ENCODE peak calls at places on chromosomes 2 and 18, in four cellular contexts. One of them, this sample, is unnamed.
A peak's percentile ranks its signal among the peaks of the same experiment; 100 is the strongest.

GRCh38 chr2:11099122-11100065 is 55.9 kb upstream of the SLC66A3 start:
- DNase-seq in heart left ventricle: no peak
- DNase-seq in pancreas: no peak
- DNase-seq in small intestine: no peak
- DNase-seq in this sample: no peak

GRCh38 chr18:23265691-23266399 is 130.6 kb downstream of the CABLES1 start:
- DNase-seq in small intestine: no peak
- DNase-seq in pancreas: no peak
- DNase-seq in heart left ventricle: peak; percentile 40
- DNase-seq in this sample: no peak

GRCh38 chr2:47250576-47251403 is 95.7 kb upstream of the STPG4 start:
- DNase-seq in heart left ventricle: no peak
- DNase-seq in small intestine: no peak
- DNase-seq in pancreas: no peak
- DNase-seq in this sample: no peak

GRCh38 chr2:167140767-167141166 is 252.5 kb downstream of the XIRP2 start:
- DNase-seq in pancreas: no peak
- DNase-seq in heart left ventricle: peak; percentile 26
- DNase-seq in small intestine: no peak
- DNase-seq in this sample: no peak

GRCh38 chr2:112814278-112814677 is 22.3 kb downstream of the IL1B start:
- DNase-seq in pancreas: no peak
- DNase-seq in small intestine: no peak
- DNase-seq in heart left ventricle: no peak
- DNase-seq in this sample: no peak

GRCh38 chr18:9296233-9297006 is 38.2 kb upstream of the TWSG1 start:
- DNase-seq in small intestine: no peak
- DNase-seq in heart left ventricle: no peak
- DNase-seq in pancreas: no peak
- DNase-seq in this sample: no peak

GRCh38 chr2:120659275-120659952 is 76.3 kb upstream of the GLI2 start:
- DNase-seq in pancreas: no peak
- DNase-seq in heart left ventricle: no peak
- DNase-seq in small intestine: no peak
- DNase-seq in this sample: no peak

GRCh38 chr2:179051250-179051649 is 1.3 kb upstream of the CCDC141 start:
- DNase-seq in pancreas: no peak
- DNase-seq in small intestine: no peak
- DNase-seq in heart left ventricle: no peak
- DNase-seq in this sample: no peak

GRCh38 chr2:164568317-164568716 is 53.0 kb downstream of the GRB14 start:
- DNase-seq in pancreas: no peak
- DNase-seq in small intestine: no peak
- DNase-seq in heart left ventricle: no peak
- DNase-seq in this sample: no peak

GRCh38 chr2:6945087-6945813 is 28.0 kb downstream of the RNF144A start:
- DNase-seq in heart left ventricle: no peak
- DNase-seq in pancreas: peak; percentile 47
- DNase-seq in small intestine: no peak
- DNase-seq in this sample: no peak

GRCh38 chr18:52237551-52237950 is 102.4 kb upstream of the DCC start:
- DNase-seq in pancreas: no peak
- DNase-seq in small intestine: no peak
- DNase-seq in heart left ventricle: no peak
- DNase-seq in this sample: no peak

GRCh38 chr2:4049463-4049862 is 346.1 kb downstream of the DCDC2C start:
- DNase-seq in heart left ventricle: no peak
- DNase-seq in small intestine: no peak
- DNase-seq in pancreas: no peak
- DNase-seq in this sample: no peak

GRCh38 chr2:218880749-218881594 is at the start of gene WNT10A:
- DNase-seq in heart left ventricle: no peak
- DNase-seq in small intestine: no peak
- DNase-seq in pancreas: no peak
- DNase-seq in this sample: no peak
- H3K4me3 ChIP-seq in heart left ventricle: peak within 1 kb of the TSS; percentile 21
- H3K4me3 ChIP-seq in small intestine: peak within 1 kb of the TSS; percentile 39
- H3K4me3 ChIP-seq in pancreas: no peak within 1 kb of the TSS
- H3K4me3 ChIP-seq in this sample: peak within 1 kb of the TSS; percentile 41

DNA sequence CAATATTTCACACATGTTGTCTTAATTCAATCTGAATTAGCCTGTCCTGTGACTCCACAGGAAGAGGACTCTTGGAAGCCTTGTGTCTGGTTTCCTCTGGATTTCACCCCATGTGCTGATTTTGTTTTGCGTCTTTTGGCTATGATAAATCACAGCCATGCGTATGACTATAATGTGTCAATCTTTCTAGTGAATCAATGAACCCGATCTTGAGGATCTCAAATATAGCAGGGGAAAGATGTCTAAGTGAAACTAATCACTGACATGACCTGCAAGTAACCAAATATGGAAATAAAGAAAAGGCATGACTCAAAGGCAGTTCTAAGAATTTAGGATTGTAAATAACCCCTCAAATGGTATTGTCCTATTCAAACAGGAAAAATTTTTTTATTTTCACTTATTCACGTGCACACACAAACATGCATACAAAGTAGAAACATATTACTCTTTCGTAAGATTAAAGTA is 8.2 kb downstream of the WDFY1 start:
- DNase-seq in heart left ventricle: no peak
- DNase-seq in small intestine: no peak
- DNase-seq in pancreas: no peak
- DNase-seq in this sample: no peak
- H3K27ac ChIP-seq in heart left ventricle: no peak overlapping the region
- H3K27ac ChIP-seq in small intestine: peak overlapping the region; percentile 38
- H3K27ac ChIP-seq in pancreas: no peak overlapping the region
- H3K27ac ChIP-seq in this sample: no peak overlapping the region

GRCh38 chr2:169892951-169893350 is 65.7 kb downstream of the UBR3 start:
- DNase-seq in heart left ventricle: no peak
- DNase-seq in pancreas: no peak
- DNase-seq in small intestine: no peak
- DNase-seq in this sample: no peak
- H3K27me3 ChIP-seq in heart left ventricle: no peaks in the 10 kb centered on the region
- H3K27me3 ChIP-seq in pancreas: no peaks in the 10 kb centered on the region
- H3K27me3 ChIP-seq in small intestine: no peaks in the 10 kb centered on the region
- H3K27me3 ChIP-seq in this sample: no peaks in the 10 kb centered on the region

DNA sequence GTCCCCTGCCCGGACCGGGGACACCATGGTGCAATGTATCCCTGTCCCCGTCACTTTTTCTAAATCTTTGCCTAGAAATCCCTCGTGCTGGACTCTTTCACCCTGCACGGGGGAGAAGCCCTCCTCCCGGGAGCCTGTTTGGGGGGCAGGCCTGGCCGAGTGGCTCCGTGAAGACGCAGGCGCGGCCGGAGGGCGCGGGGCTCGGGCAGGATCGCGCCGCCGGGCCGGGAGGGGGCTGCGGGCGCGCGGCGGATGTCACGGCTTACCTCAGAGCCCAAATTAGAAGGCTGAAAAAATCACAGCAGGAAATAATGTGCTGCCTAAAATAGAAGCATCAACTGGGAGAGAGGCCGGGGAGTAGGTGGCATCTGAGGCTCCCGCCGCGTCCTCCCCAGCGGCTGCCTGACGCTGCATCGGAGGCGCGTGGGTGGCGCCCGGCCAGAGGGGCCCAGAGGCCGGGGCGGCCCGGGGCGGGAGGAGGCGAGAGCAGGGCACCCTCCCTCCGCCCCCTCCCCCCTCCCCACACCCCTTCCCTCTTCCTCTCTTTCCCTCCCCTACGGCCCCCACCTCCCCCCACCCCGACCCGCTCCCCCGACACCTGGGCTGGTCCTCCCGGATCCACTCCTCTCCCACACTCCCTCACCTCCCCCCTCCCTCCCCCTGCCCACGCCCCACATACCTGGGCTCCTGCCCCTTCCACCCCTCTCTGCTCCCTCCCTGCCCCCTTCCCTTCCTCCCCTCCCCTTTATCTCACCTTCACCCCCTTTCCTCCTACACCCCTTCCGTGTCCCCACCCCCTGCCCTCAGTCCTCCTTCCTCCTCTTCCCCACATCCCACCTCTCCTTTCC is 51.9 kb downstream of the SLC4A1AP start:
- DNase-seq in small intestine: no peak
- DNase-seq in heart left ventricle: peak; percentile 89
- DNase-seq in pancreas: no peak
- DNase-seq in this sample: no peak
- H3K4me3 ChIP-seq in small intestine: peak overlapping the region; percentile 16
- H3K4me3 ChIP-seq in heart left ventricle: peak overlapping the region; percentile 52
- H3K4me3 ChIP-seq in pancreas: no peak overlapping the region
- H3K4me3 ChIP-seq in this sample: peak overlapping the region; percentile 55

GRCh38 chr2:33321236-33321731 is 155.2 kb upstream of the RASGRP3 start:
- DNase-seq in pancreas: no peak
- DNase-seq in small intestine: no peak
- DNase-seq in heart left ventricle: no peak
- DNase-seq in this sample: no peak
- H3K27ac ChIP-seq in pancreas: no peak overlapping the region
- H3K27ac ChIP-seq in small intestine: no peak overlapping the region
- H3K27ac ChIP-seq in heart left ventricle: no peak overlapping the region
- H3K27ac ChIP-seq in this sample: no peak overlapping the region

DNA sequence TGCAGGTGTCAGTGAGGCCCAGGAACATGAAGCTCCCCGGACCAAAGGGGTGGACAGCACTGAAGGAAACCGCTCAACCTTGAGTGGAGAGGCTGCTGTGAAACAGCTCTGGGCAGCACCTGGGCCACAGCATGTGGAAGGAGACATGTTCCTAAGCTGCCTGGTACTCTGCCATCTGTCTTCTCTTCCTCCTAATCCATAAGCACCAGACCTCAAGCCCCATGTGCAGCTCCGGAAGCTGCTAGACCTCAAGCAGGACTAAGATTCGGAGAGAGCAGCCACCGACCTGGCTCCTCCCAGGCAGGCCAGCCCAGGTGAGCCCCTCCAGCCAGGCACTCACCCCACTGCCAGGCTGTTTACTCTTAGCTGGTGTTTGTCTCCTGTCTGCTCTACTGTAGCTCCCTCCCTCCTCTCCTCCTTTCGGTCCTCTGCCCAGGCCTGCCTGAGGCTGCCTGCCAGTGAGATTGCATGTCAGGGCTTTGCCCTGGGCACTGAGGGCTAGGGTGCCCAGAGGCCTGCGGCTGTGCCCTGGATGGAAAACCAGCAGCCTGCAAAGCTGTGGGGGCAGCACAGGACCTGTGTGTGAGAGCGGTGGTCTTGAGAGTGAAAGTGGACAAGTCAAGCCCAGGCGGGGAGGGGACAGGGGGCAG is 53.7 kb downstream of the BCL11A start:
- DNase-seq in small intestine: no peak
- DNase-seq in heart left ventricle: peak; percentile 72
- DNase-seq in pancreas: no peak
- DNase-seq in this sample: no peak
- H3K27me3 ChIP-seq in small intestine: no peaks in the 10 kb centered on the region
- H3K27me3 ChIP-seq in heart left ventricle: no peaks in the 10 kb centered on the region
- H3K27me3 ChIP-seq in pancreas: no peaks in the 10 kb centered on the region
- H3K27me3 ChIP-seq in this sample: no peaks in the 10 kb centered on the region

GRCh38 chr2:200852605-200853004 is 11.9 kb downstream of the CLK1 start:
- DNase-seq in heart left ventricle: no peak
- DNase-seq in small intestine: no peak
- DNase-seq in pancreas: no peak
- DNase-seq in this sample: no peak

GRCh38 chr2:200847939-200848338 is 16.5 kb downstream of the CLK1 start:
- DNase-seq in heart left ventricle: no peak
- DNase-seq in small intestine: no peak
- DNase-seq in pancreas: no peak
- DNase-seq in this sample: no peak

GRCh38 chr2:200847268-200847667 is 17.2 kb downstream of the CLK1 start:
- DNase-seq in small intestine: no peak
- DNase-seq in pancreas: no peak
- DNase-seq in heart left ventricle: no peak
- DNase-seq in this sample: no peak

GRCh38 chr2:200850512-200851256 is 13.8 kb downstream of the CLK1 start:
- DNase-seq in pancreas: no peak
- DNase-seq in small intestine: no peak
- DNase-seq in heart left ventricle: no peak
- DNase-seq in this sample: no peak

DNA sequence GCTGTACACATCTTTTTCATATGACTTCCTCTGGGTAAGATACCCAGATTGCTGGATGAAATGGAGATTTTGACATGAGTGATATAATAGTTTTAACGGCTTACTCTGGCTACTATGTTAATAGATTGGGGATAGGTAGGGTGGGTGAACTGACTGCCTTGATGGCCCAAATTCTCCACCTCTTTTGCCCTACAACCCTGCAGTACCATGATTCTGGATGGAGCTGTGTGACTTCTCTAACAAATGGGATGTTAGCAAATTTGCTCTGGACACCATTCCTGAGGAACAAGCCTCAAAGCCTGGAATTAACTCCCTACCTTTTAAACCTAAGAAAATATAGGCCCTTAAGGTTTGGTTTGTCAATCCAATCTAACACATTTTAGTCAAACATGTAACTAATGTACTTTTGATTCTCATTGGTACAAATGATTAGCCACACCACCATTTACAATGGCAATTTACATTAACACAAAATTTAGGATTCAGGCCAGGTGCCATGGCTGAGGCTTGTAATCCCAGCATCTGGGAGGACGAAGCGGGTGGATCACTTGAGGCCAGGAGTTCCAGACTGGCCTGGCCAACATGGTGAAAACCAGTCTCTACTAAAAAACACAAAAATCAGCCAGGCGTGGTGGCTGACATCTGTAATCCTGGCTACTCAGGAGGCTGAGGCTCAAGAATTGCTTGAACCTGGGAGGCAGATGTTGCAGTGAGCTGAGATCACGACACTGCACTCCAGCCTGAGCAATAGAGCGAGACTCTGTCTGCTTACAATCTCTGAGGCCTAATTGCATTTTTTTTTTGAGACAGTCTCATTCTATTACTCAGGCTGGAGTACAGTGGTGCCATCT is 12.8 kb downstream of the CLK1 start:
- DNase-seq in small intestine: no peak
- DNase-seq in pancreas: no peak
- DNase-seq in heart left ventricle: no peak
- DNase-seq in this sample: no peak
- H3K4me3 ChIP-seq in small intestine: no peak overlapping the region
- H3K4me3 ChIP-seq in pancreas: no peak overlapping the region
- H3K4me3 ChIP-seq in heart left ventricle: no peak overlapping the region
- H3K4me3 ChIP-seq in this sample: no peak overlapping the region

DNA sequence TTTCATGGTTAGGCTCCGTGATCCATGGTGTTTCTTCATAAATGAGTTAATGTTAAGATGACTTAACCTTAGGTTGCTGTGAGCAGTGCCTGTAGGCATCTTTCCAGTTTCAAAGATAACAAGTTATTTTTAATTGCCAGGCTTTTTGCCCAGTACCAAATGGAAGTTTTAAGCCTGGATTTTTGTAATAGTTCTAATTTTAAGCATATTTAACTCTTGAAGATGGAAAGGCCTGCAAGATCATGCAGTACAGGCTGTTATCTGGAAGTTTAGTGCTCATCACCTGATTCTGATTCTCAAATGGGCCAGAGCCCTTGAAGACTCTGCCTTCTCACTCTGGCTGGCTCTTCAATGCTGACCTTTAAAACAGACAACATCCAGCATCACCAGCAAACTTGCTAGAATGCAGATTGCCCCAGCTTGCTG is 141.3 kb downstream of the NCK2 start:
- DNase-seq in small intestine: no peak
- DNase-seq in pancreas: no peak
- DNase-seq in heart left ventricle: no peak
- DNase-seq in this sample: no peak
- H3K27ac ChIP-seq in small intestine: no peak overlapping the region
- H3K27ac ChIP-seq in pancreas: no peak overlapping the region
- H3K27ac ChIP-seq in heart left ventricle: peak overlapping the region; percentile 12
- H3K27ac ChIP-seq in this sample: no peak overlapping the region